ENCODE peak calls at places on chromosomes 6 and 20, in four cellular contexts. S is H9, R is mesenchymal stem cell, E is neuronal stem cell. G is an unnamed sample.

GRCh38 chr6:13355043-13355945 is 27.0 kb upstream of the TBC1D7 start:
- DNase-seq in S (no peak), R (peak; percentile 95), E (no peak), G (peak; percentile 93)

GRCh38 chr6:130076512-130076911 is 58.1 kb downstream of the L3MBTL3 start:
- DNase-seq in S (no peak), R (no peak), E (no peak), G (peak; percentile 5)

GRCh38 chr6:7471171-7471570 is 70.3 kb upstream of the DSP start:
- DNase-seq in S (no peak), R (peak; percentile 28), E (no peak), G (no peak)

GRCh38 chr6:143609501-143609900 is 68.3 kb upstream of the PHACTR2 start:
- DNase-seq in S (no peak), R (no peak), E (no peak), G (no peak)

GRCh38 chr6:143806282-143807102 is 36.6 kb upstream of the LTV1 start:
- DNase-seq in S (no peak), R (peak; percentile 92), E (no peak), G (peak; percentile 1)

GRCh38 chr20:63957690-63958441 is 1.6 kb upstream of the UCKL1 start:
- DNase-seq in S (peak; percentile 98), R (no peak), E (no peak), G (no peak)

GRCh38 chr20:58714923-58715708 is 22.5 kb downstream of the NPEPL1 start:
- DNase-seq in S (no peak), R (no peak), E (no peak), G (no peak)

GRCh38 chr6:160534050-160534696 is 129.9 kb downstream of the LPA start:
- DNase-seq in S (peak; percentile 79), R (peak; percentile 65), E (peak; percentile 66), G (peak; percentile 5)

GRCh38 chr6:126267621-126268020 is 72.3 kb upstream of the CENPW start:
- DNase-seq in S (no peak), R (no peak), E (no peak), G (no peak)

GRCh38 chr6:130322673-130323268 is 43.0 kb upstream of the TMEM200A start:
- DNase-seq in S (no peak), R (peak; percentile 70), E (peak; percentile 39), G (peak; percentile 48)

GRCh38 chr20:56957737-56958553 is 308.5 kb downstream of the BMP7 start:
- DNase-seq in S (no peak), R (peak; percentile 7), E (peak; percentile 65), G (no peak)

GRCh38 chr20:3161316-3162079 is 1.8 kb upstream of the FASTKD5 start:
- DNase-seq in S (no peak), R (no peak), E (no peak), G (no peak)

GRCh38 chr20:58992911-58993310 is 11.9 kb downstream of the NELFCD start:
- DNase-seq in S (no peak), R (no peak), E (no peak), G (no peak)

GRCh38 chr20:45506927-45507820 is 8.2 kb downstream of the SPINT3 start:
- DNase-seq in S (no peak), R (no peak), E (no peak), G (no peak)
- H2BK12ac ChIP-seq in S (no peak overlapping the region), R (no peak overlapping the region), E (no peak overlapping the region), G (no peak overlapping the region)

GRCh38 chr6:85401186-85402062 is 48.5 kb upstream of the NT5E start:
- DNase-seq in S (no peak), R (no peak), E (no peak), G (no peak)
- H2AFZ ChIP-seq in S (no peak overlapping the region), R (peak overlapping the region; percentile 57), E (peak overlapping the region; percentile 41), G (no peak overlapping the region)

DNA sequence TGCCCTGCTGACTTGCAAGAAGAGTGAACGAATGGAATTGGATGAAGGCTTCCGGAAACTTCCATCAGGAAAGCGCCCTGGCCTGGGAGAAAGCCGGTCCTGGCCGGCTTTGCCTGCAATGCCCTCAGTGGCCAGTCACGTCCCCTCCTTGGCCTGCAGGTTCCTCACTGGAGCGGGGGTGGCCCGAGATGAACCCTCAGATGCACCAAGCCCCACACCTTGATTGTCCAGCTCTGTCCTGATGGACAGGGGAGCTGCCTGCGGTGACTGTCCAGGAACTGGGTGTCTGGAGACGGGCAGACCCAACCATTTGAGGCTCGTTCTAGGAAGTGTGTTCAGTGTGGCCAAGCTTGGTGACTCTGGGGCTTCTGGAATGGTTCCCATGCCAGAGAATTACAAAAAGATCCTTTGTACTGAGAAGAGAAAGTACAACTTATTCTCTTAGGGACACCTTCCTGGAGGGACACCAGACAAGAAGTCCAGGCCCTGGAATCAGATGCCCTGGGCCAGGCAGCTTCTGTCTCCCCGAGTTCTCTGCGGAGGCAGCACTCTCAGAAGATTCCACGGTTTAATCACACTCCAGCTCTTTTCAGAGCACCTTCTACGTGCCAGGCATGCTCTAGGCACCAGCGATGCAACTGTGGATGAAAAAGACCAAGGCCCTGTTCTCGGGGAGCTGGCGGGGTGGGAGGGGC is 17.1 kb upstream of the SULF2 start:
- DNase-seq in S (no peak), R (no peak), E (no peak), G (no peak)
- H2BK12ac ChIP-seq in S (no peak overlapping the region), R (no peak overlapping the region), E (no peak overlapping the region), G (no peak overlapping the region)

GRCh38 chr20:49915118-49915379 is 280 bp downstream of the SPATA2 start:
- DNase-seq in S (no peak), R (no peak), E (no peak), G (no peak)

GRCh38 chr20:49915380-49916145 is at the start of gene SPATA2:
- DNase-seq in S (peak; percentile 95), R (peak; percentile 98), E (peak; percentile 95), G (peak; percentile 96)

GRCh38 chr20:49913399-49914047 is 1.8 kb downstream of the SPATA2 start:
- DNase-seq in S (no peak), R (peak; percentile 38), E (no peak), G (no peak)

GRCh38 chr20:49916146-49917002 is 1.0 kb upstream of the SPATA2 start:
- DNase-seq in S (no peak), R (peak; percentile 56), E (no peak), G (peak; percentile 93)

DNA sequence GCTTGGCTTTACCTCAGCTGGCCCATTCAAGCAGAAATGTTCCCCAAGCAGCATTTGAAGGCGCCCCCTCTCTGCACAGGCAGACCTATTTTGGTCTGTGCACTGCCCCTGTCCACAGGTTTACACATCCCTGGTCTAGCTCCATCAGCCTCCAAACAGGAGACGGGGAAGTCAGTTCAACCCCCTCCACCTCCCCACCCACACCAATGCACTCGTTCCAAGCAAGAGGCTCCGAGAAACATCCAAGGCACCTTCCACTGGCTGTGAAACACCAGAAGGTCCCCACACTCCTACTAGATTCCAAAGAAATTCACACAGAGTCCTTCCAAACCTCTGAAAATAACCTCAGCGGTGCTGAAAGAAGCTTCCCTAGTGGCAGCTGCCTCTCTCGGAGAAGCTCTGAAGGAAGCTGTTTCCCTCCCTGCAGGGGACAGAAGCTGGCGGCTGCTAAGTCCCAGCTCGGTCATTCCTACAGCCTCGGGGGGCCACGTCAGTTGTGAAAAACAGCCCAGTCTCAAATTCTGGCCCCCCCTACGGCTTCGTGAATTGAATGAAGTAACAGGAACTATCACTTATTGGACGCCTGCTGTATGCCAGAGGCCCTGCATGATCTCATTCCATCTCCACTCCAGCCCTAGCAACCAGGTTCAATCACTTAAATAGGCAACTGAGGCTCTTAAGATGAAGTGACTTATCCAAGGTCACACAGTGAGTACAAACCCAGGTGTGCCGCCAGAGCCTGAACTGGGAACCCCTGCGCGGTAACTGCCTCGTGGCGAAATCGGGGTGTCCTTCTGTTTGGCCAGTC is 815 bp downstream of the SPATA2 start:
- DNase-seq in S (no peak), R (peak; percentile 60), E (no peak), G (peak; percentile 33)
- H2AFZ ChIP-seq in S (no peak overlapping the region), R (no peak overlapping the region), E (peak overlapping the region; percentile 100), G (peak overlapping the region; percentile 98)

GRCh38 chr6:14417377-14417776 is 299.8 kb downstream of the CD83 start:
- DNase-seq in S (no peak), R (no peak), E (no peak), G (no peak)
- H2BK12ac ChIP-seq in S (no peak overlapping the region), R (no peak overlapping the region), E (no peak overlapping the region), G (no peak overlapping the region)